ENCODE peak calls at places on chromosomes 3 and 15, in six cellular contexts. I, Z, Y, B, E and T are unnamed samples. For H3K36me3, the result is how much of the 10 kb centered on the place peaks cover.

GRCh38 chr3:119235151-119235550 is 5.5 kb downstream of the B4GALT4 start:
- DNase-seq in Z (no peak), Y (no peak), E (no peak), B (no peak), I (no peak), T (no peak)

GRCh38 chr15:41990691-41991090 is 18.3 kb upstream of the EHD4 start:
- DNase-seq in B (peak), Z (no peak), Y (no peak), E (no peak), I (no peak), T (no peak)

GRCh38 chr15:99104788-99105515 is at the start of gene SYNM:
- DNase-seq in B (peak), Z (peak), Y (peak), I (no peak), E (peak), T (no peak)

GRCh38 chr3:51385621-51386091 is 565 bp downstream of the MANF start:
- DNase-seq in Z (no peak), Y (no peak), B (no peak), E (no peak), I (no peak), T (no peak)

GRCh38 chr15:99961011-99961441 is 227.8 kb upstream of the LYSMD4 start:
- DNase-seq in I (peak), B (peak), Y (no peak), Z (peak), E (no peak), T (no peak)

GRCh38 chr15:40054746-40055575 is 16.0 kb upstream of the SRP14 start:
- DNase-seq in Y (no peak), E (peak), I (no peak), Z (no peak), B (no peak), T (no peak)

GRCh38 chr15:62896380-62896866 is 146.1 kb upstream of the TPM1 start:
- DNase-seq in Z (no peak), Y (no peak), I (no peak), E (no peak), B (no peak), T (no peak)

GRCh38 chr15:79296583-79296982 is 14.1 kb downstream of the ANKRD34C start:
- DNase-seq in E (no peak), B (no peak), Y (no peak), I (no peak), Z (peak), T (no peak)

GRCh38 chr3:195095704-195096036 is 175.3 kb downstream of the XXYLT1 start:
- DNase-seq in E (no peak), I (no peak), Y (no peak), Z (no peak), B (peak), T (no peak)

GRCh38 chr3:172040976-172041963 is 1.9 kb downstream of the FNDC3B start:
- DNase-seq in Z (peak), I (no peak), E (peak), Y (peak), B (no peak), T (no peak)

GRCh38 chr15:51126842-51127241 is 32.1 kb upstream of the TNFAIP8L3 start:
- DNase-seq in I (no peak), Y (no peak), Z (no peak), E (no peak), B (no peak), T (no peak)

GRCh38 chr15:70269331-70269911 is 171.7 kb upstream of the TLE3 start:
- DNase-seq in E (no peak), Y (no peak), Z (no peak), I (no peak), B (no peak), T (no peak)

GRCh38 chr3:130820976-130821375 is 72.9 kb upstream of the ATP2C1 start:
- DNase-seq in Y (no peak), I (no peak), Z (no peak), B (no peak), E (no peak), T (no peak)

GRCh38 chr15:48785195-48785594 is 25.7 kb downstream of the CEP152 start:
- DNase-seq in Y (no peak), I (no peak), Z (no peak), E (no peak), B (no peak), T (no peak)
- H3K36me3 ChIP-seq in Y (under half), I (under half), Z (under half), E (under half), B (under half), T (half or more)

DNA sequence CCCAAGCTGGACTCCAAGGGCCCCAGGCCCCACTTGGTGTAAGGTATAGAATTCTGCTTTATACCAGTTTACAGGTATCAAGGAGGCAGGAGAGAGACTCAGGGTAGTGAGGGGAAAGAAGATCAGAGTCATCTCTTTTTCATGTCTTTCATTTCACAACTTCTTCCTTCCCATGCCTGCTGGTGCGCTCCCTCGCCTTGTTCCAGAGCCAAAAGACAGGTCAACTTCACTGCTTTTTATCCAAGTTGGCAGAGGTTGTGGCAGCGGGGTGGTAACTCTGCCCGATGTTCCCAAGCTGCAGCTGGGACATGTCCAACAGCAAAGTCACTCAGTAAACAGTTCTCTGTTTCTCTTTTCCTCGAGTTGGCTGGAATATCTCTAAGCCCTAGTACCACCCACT is 86.3 kb upstream of the TCF12 start:
- DNase-seq in I (no peak), B (peak), E (peak), Y (peak), Z (no peak), T (no peak)
- H3K4me3 ChIP-seq in I (no peak), B (no peak), E (no peak), Y (no peak), Z (no peak), T (no peak)

GRCh38 chr3:58388550-58389061 is 45.0 kb downstream of the PDHB start:
- DNase-seq in B (no peak), E (no peak), Y (no peak), I (no peak), Z (peak), T (peak)
- TF ChIP-seq POLR2AphosphoS5 in B (no peak), E (peak), Y (no peak), I (no peak), Z (no peak), T (no peak)

GRCh38 chr3:175911937-175912336 is 1052.8 kb downstream of the NAALADL2 start:
- DNase-seq in B (no peak), E (no peak), Y (no peak), Z (no peak), I (no peak), T (no peak)
- H3K36me3 ChIP-seq in B (under half), E (under half), Y (under half), Z (under half), I (under half), T (under half)

GRCh38 chr3:179438836-179439235 is 12.4 kb downstream of the GNB4 start:
- DNase-seq in Y (no peak), E (no peak), Z (peak), I (no peak), B (no peak), T (no peak)

GRCh38 chr3:179432451-179432850 is 18.8 kb downstream of the GNB4 start:
- DNase-seq in Y (no peak), Z (no peak), B (no peak), E (no peak), I (no peak), T (no peak)

GRCh38 chr3:179432021-179432420 is 19.2 kb downstream of the GNB4 start:
- DNase-seq in B (no peak), E (no peak), Y (no peak), I (no peak), Z (no peak), T (no peak)

DNA sequence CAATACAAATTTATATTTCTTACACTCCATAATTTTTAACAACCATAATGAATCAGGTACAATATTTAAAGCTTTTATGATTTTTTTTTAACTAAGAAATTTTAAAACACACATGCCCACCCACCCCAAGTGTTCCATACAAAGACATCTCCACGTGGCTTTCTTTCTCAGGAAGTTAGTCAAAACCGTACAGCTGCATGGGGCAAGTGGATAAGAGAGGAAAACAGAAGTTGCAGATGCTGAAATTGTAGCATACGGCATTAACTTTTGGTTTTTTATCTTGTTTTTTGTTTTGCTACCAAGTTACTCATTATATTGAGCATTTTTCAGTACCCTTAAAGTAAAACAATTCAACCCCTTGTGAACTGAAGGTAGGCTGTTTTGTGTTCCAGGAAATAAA is 14.8 kb downstream of the GNB4 start:
- DNase-seq in Y (no peak), E (no peak), I (no peak), B (no peak), Z (no peak), T (no peak)
- H3K4me3 ChIP-seq in Y (no peak), E (no peak), I (no peak), B (no peak), Z (no peak), T (no peak)

GRCh38 chr3:31077021-31077601 is 182.7 kb upstream of the GADL1 start:
- DNase-seq in Y (no peak), I (no peak), E (no peak), Z (no peak), B (no peak), T (no peak)
- TF ChIP-seq POLR2AphosphoS5 in Y (no peak), I (no peak), E (no peak), Z (no peak), B (no peak), T (no peak)

GRCh38 chr3:134605506-134605905 is 45.3 kb downstream of the KY start:
- DNase-seq in Y (no peak), E (no peak), B (no peak), I (no peak), Z (no peak), T (no peak)
- H3K36me3 ChIP-seq in Y (under half), E (under half), B (under half), I (under half), Z (under half), T (under half)

DNA sequence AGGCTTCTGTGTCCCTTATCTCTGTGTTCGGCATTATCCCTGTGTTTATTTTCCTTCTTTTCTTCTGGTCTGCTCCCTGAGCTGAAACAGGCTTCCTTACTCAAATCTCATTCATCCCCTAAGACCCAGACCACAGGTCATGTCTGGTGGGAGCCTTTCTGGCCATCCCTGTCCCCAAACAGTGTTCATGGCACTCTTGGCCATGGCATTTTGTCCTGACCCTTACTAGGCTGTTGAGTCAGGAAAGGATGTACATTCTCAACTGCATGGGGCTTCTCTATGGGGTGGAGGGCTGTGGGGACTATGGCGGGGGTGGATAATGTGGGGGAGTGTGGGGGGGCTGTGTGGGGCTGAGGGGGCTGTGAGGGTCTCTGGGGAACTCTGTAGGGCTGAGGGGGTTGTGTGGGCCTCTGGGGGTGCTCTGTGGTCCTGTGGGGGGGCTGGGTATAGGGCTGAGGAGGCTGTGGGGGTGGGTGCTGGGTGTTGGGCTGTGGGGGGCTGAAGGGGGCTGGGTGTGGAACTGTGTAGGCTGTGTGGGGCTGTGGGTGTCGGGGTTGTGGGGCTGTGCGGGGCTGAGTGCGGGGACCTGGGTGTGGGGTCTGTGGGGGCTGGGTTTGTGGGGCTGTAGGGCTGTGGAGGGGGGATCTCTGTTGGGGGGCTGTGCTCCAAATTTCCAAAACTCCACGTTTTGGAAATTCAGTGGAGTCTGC is 64.3 kb downstream of the KLF13 start:
- DNase-seq in B (no peak), I (no peak), Y (no peak), E (no peak), Z (no peak), T (no peak)
- H3K4me3 ChIP-seq in B (peak), I (peak), Y (peak), E (peak), Z (no peak), T (no peak)

GRCh38 chr3:134374791-134375541 is 719 bp upstream of the AMOTL2 start:
- DNase-seq in B (peak), Y (peak), I (peak), Z (peak), E (peak), T (no peak)

GRCh38 chr3:134373278-134373941 is 837 bp downstream of the AMOTL2 start:
- DNase-seq in E (peak), Z (peak), Y (peak), B (peak), I (peak), T (no peak)

GRCh38 chr3:134372405-134373277 is 1.6 kb downstream of the AMOTL2 start:
- DNase-seq in E (no peak), I (no peak), B (no peak), Z (no peak), Y (no peak), T (no peak)

GRCh38 chr3:134375542-134376384 is 1.5 kb upstream of the AMOTL2 start:
- DNase-seq in I (peak), Z (no peak), Y (no peak), B (peak), E (no peak), T (no peak)

DNA sequence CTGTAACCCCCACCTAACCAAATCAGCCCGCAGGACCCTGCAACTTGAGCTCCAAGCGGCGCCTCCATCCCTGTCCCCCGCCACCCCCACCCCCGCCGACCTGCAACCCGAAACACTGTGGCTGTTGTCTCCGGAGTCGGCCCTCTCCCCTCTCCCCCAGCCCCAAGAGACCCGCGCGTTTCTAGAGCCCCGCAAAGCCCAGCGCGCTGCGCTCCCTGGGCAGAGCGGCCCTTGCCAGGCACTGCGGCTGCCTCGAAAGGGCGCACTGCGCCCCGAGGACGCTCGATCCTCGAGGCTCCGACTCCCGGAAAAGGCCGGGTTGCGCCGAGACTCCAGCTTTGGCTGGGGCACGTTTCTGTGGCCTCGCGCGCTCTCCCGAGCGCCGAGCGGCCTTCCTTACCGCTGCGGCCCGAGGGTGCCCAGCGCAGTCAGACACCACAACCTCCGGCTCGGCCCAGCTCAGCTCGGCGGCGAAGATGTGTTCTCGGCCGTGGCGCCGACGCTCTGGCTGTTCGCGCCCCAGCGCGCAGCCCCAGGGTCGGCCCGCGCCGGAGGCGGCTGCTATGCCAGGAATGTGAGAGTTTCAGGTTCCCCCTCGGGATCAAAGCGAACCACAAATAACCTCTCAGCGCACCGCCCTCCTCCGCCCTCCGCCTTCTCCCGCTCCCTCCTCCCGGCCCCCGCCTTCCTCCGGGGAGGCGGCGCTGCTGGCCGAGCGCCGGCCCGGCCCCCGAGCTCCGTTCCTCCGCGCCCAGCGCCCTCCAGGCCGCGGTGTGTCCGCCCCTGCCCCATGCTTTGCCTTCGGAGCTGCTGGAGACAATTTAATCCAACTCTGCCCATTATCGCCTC is at the start of gene AMOTL2:
- DNase-seq in Z (peak), I (peak), B (peak), Y (peak), E (peak), T (peak)
- TF ChIP-seq POLR2AphosphoS5 in Z (peak), I (peak), B (peak), Y (peak), E (peak), T (peak)